ENCODE peak calls at places on chromosomes 16 and 17, in ten cellular contexts. M, G, L, U, P, S, Y, B, E and T are unnamed samples.

GRCh38 chr17:14297161-14297851 is 3.6 kb upstream of the HS3ST3B1 start:
- DNase-seq in G (no peak), E (peak; percentile 25), U (no peak), S (no peak), L (no peak), B (peak; percentile 32), Y (no peak), M (no peak), P (no peak), T (peak; percentile 27)

GRCh38 chr17:60968266-60968665 is 290.6 kb downstream of the BCAS3 start:
- DNase-seq in B (no peak), S (no peak), G (no peak), Y (no peak), E (no peak), U (no peak), L (no peak), M (no peak), P (no peak), T (no peak)

GRCh38 chr17:36849871-36850348 is 87.4 kb upstream of the LHX1 start:
- DNase-seq in E (no peak), M (no peak), L (no peak), B (no peak), G (peak; percentile 84), P (no peak), Y (no peak), U (no peak), S (peak; percentile 67), T (no peak)

GRCh38 chr16:3058173-3059030 is 7.0 kb upstream of the IL32 start:
- DNase-seq in G (peak; percentile 31), B (no peak), Y (no peak), L (peak; percentile 57), P (peak; percentile 67), M (no peak), S (no peak), U (peak; percentile 56), E (peak; percentile 48), T (peak; percentile 66)

GRCh38 chr16:85309656-85310587 is 197.7 kb upstream of the CIBAR2 start:
- DNase-seq in M (no peak), B (no peak), Y (no peak), L (no peak), U (no peak), G (no peak), E (peak; percentile 10), S (no peak), P (peak; percentile 83), T (peak; percentile 50)

GRCh38 chr17:2719861-2720260 is 8.3 kb upstream of the CLUH start:
- DNase-seq in U (no peak), G (no peak), E (no peak), B (no peak), S (no peak), M (no peak), Y (no peak), L (no peak), P (no peak), T (no peak)

GRCh38 chr16:16105646-16106045 is 117.6 kb downstream of the ABCC6 start:
- DNase-seq in U (no peak), S (no peak), M (no peak), G (no peak), B (no peak), E (no peak), Y (no peak), L (no peak), P (no peak), T (no peak)

GRCh38 chr17:66542967-66543525 is 240.6 kb downstream of the PRKCA start:
- DNase-seq in E (no peak), L (no peak), B (no peak), Y (no peak), M (no peak), U (no peak), G (no peak), S (no peak), P (no peak), T (no peak)

GRCh38 chr16:818592-818991 is 18.1 kb upstream of the GNG13 start:
- DNase-seq in Y (no peak), P (no peak), G (no peak), E (no peak), L (no peak), M (no peak), B (no peak), U (no peak), S (no peak), T (no peak)

GRCh38 chr17:49125449-49125848 is 7.1 kb upstream of the B4GALNT2 start:
- DNase-seq in L (no peak), M (no peak), B (no peak), E (no peak), U (no peak), P (no peak), S (no peak), G (no peak), Y (no peak), T (no peak)

GRCh38 chr17:38920374-38921291 is 4.8 kb upstream of the LASP1NB start:
- DNase-seq in P (peak; percentile 9), Y (no peak), B (peak; percentile 23), L (no peak), E (no peak), U (no peak), G (no peak), S (no peak), M (no peak), T (no peak)
- H3K36me3 ChIP-seq in P (no peaks in the 10 kb centered on the region), Y (peaks cover 56% of the 10 kb centered on the region), B (no peaks in the 10 kb centered on the region), L (peaks cover 48% of the 10 kb centered on the region), E (peaks cover 32% of the 10 kb centered on the region), U (no peaks in the 10 kb centered on the region), G (peaks cover 27% of the 10 kb centered on the region), S (peaks cover 4% of the 10 kb centered on the region), M (peaks cover 16% of the 10 kb centered on the region), T (peaks cover 31% of the 10 kb centered on the region)

GRCh38 chr16:15041260-15042011 is 14.4 kb downstream of the NTAN1 start:
- DNase-seq in U (peak; percentile 66), L (no peak), P (peak; percentile 90), Y (no peak), M (no peak), B (peak; percentile 67), S (no peak), E (no peak), G (no peak), T (peak; percentile 57)
- H3K36me3 ChIP-seq in U (no peaks in the 10 kb centered on the region), L (peaks cover 86% of the 10 kb centered on the region), P (no peaks in the 10 kb centered on the region), Y (peaks cover 87% of the 10 kb centered on the region), M (peaks cover 15% of the 10 kb centered on the region), B (peaks cover 22% of the 10 kb centered on the region), S (peaks cover 1% of the 10 kb centered on the region), E (peaks cover 29% of the 10 kb centered on the region), G (peaks cover 10% of the 10 kb centered on the region), T (no peaks in the 10 kb centered on the region)

GRCh38 chr17:29078183-29079045 is 35.5 kb downstream of the PIPOX start:
- DNase-seq in U (no peak), P (peak; percentile 32), G (peak; percentile 21), Y (no peak), E (no peak), M (no peak), S (peak; percentile 63), B (no peak), L (no peak), T (no peak)
- H3K36me3 ChIP-seq in U (no peaks in the 10 kb centered on the region), P (no peaks in the 10 kb centered on the region), G (peaks cover 18% of the 10 kb centered on the region), Y (peaks cover 95% of the 10 kb centered on the region), E (peaks cover 23% of the 10 kb centered on the region), M (peaks cover 9% of the 10 kb centered on the region), S (no peaks in the 10 kb centered on the region), B (peaks cover 19% of the 10 kb centered on the region), L (peaks cover 24% of the 10 kb centered on the region), T (no peaks in the 10 kb centered on the region)

DNA sequence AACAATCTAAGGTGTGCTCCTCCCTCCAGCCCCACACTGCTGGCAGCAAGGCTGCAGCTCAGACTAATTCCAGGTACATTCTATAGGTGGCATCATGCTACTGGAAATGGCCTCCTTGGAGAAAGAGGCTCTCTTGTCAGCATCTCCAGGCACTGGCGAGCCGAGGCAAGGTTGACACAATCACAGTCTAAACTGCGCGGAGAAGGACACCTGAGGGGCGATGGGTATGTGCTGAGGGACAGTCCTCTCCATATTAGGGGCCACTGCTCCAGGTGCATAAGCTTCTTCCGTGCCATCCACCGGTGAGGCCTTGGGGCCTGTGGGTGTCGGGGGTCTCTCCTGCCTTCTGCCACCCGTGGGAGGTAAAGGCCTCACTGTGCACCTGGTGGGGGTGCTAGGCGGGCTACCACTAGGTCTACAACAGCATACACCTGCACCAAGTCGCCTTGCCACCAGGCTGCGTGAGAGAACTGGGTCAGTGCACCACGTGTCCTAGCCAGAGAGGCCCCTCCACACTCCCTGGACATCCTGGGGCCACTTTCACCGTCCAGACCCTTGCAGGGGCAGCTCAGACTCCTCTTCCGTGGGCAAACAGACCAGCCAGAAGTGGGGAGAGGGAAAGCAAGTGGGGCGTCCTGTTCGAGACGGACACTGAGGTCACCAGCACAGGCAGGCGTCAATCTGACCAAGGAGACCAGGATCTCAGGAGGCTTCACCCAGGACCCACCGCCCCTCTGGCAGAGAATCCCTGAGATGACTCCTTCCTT is 12.1 kb upstream of the CBX8 start:
- DNase-seq in U (no peak), Y (no peak), P (no peak), M (no peak), E (no peak), B (peak; percentile 50), S (peak; percentile 32), L (no peak), G (peak; percentile 66), T (peak; percentile 65)
- H3K36me3 ChIP-seq in U (no peaks in the 10 kb centered on the region), Y (no peaks in the 10 kb centered on the region), P (no peaks in the 10 kb centered on the region), M (peaks cover 4% of the 10 kb centered on the region), E (no peaks in the 10 kb centered on the region), B (no peaks in the 10 kb centered on the region), S (no peaks in the 10 kb centered on the region), L (no peaks in the 10 kb centered on the region), G (no peaks in the 10 kb centered on the region), T (no peaks in the 10 kb centered on the region)

DNA sequence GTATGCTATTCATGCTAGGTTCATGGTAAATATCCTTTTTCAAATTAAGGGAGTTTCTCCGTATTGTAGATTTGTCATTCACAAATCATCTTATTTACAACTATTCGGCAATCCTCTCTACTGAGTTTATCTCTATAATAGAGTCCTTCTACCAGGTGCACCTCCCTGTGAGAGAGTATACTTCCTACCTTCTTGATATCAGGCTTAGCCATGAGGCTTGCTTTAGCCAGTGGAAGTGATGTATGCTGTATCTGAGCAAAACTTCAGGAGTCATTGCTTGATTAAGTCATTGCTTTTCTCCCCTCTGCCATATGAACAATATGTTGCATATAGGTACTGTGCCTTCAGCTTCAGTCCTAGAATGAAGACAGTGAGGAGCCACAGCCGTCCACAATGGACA is 20.5 kb downstream of the NSRP1 start:
- DNase-seq in E (no peak), M (no peak), Y (no peak), G (no peak), P (no peak), B (no peak), L (no peak), U (no peak), S (no peak), T (no peak)
- H3K36me3 ChIP-seq in E (no peaks in the 10 kb centered on the region), M (no peaks in the 10 kb centered on the region), Y (peaks cover 34% of the 10 kb centered on the region), G (peaks cover 2% of the 10 kb centered on the region), P (no peaks in the 10 kb centered on the region), B (peaks cover 8% of the 10 kb centered on the region), L (peaks cover 25% of the 10 kb centered on the region), U (no peaks in the 10 kb centered on the region), S (peaks cover 1% of the 10 kb centered on the region), T (no peaks in the 10 kb centered on the region)

GRCh38 chr16:22313141-22313781 is 16.1 kb downstream of the POLR3E start:
- DNase-seq in G (no peak), Y (no peak), P (peak; percentile 10), U (no peak), S (no peak), L (no peak), B (no peak), E (no peak), M (no peak), T (no peak)
- H3K36me3 ChIP-seq in G (peaks cover 35% of the 10 kb centered on the region), Y (peaks cover 100% of the 10 kb centered on the region), P (no peaks in the 10 kb centered on the region), U (no peaks in the 10 kb centered on the region), S (peaks cover 2% of the 10 kb centered on the region), L (peaks cover 88% of the 10 kb centered on the region), B (peaks cover 10% of the 10 kb centered on the region), E (peaks cover 80% of the 10 kb centered on the region), M (peaks cover 59% of the 10 kb centered on the region), T (peaks cover 40% of the 10 kb centered on the region)